ENCODE peak calls at places on chromosomes 3 and 15, in ten cellular contexts. M is tibial artery, E is cardiac fibroblast, H is coronary artery, A is IMR-90, G is cardiac muscle cell, C is A549, S is astrocyte of the spinal cord, V is esophagus squamous epithelium, X is heart right ventricle. D is an unnamed sample.

GRCh38 chr3:117101697-117102096 is 392.1 kb downstream of the TUSC7 start:
- DNase-seq in M (no peak), E (no peak), H (no peak), A (no peak), G (no peak), C (no peak), S (no peak), V (no peak), X (no peak), D (no peak)

GRCh38 chr15:57223887-57224286 is 152.4 kb upstream of the CGNL1 start:
- DNase-seq in M (no peak), E (no peak), H (no peak), A (no peak), G (no peak), C (no peak), S (no peak), V (no peak), X (no peak), D (no peak)

GRCh38 chr3:123719785-123720531 is 135.1 kb upstream of the HACD2 start:
- DNase-seq in M (peak; percentile 94), E (no peak), H (peak; percentile 87), A (no peak), G (no peak), C (no peak), S (no peak), V (no peak), X (peak; percentile 74), D (no peak)

GRCh38 chr3:26825454-26825853 is 202.9 kb downstream of the LRRC3B start:
- DNase-seq in M (no peak), E (no peak), H (no peak), A (no peak), G (no peak), C (no peak), S (no peak), V (no peak), X (no peak), D (no peak)

GRCh38 chr3:120506828-120507774 is 56.3 kb upstream of the FSTL1 start:
- DNase-seq in M (no peak), E (peak; percentile 73), H (no peak), A (peak; percentile 60), G (peak; percentile 70), C (peak; percentile 40), S (peak; percentile 61), V (no peak), X (no peak), D (peak; percentile 78)

GRCh38 chr15:64611085-64611484 is 150.7 kb downstream of the ZNF609 start:
- DNase-seq in M (no peak), E (no peak), H (no peak), A (no peak), G (no peak), C (no peak), S (no peak), V (no peak), X (no peak), D (no peak)

GRCh38 chr3:56251343-56251945 is 216.8 kb downstream of the ERC2 start:
- DNase-seq in M (no peak), E (peak; percentile 75), H (no peak), A (peak; percentile 51), G (peak; percentile 72), C (peak; percentile 19), S (peak; percentile 71), V (no peak), X (no peak), D (peak; percentile 59)

GRCh38 chr3:125083776-125084175 is 28.0 kb upstream of the HEG1 start:
- DNase-seq in M (no peak), E (no peak), H (no peak), A (no peak), G (peak; percentile 52), C (peak; percentile 21), S (peak; percentile 66), V (no peak), X (no peak), D (no peak)

GRCh38 chr15:67396109-67396508 is 124.8 kb upstream of the C15orf61 start:
- DNase-seq in M (no peak), E (no peak), H (no peak), A (no peak), G (no peak), C (no peak), S (no peak), V (no peak), X (no peak), D (no peak)

GRCh38 chr3:161576733-161577510 is 80.3 kb downstream of the OTOL1 start:
- DNase-seq in M (no peak), E (no peak), H (no peak), A (no peak), G (no peak), C (no peak), S (no peak), V (no peak), X (no peak), D (peak; percentile 45)

GRCh38 chr3:142536519-142536918 is 42.0 kb downstream of the ATR start:
- DNase-seq in M (no peak), E (no peak), H (no peak), A (no peak), G (no peak), C (no peak), S (no peak), V (no peak), X (no peak), D (no peak)

GRCh38 chr15:43911235-43911661 is 84.4 kb downstream of the WDR76 start:
- DNase-seq in M (peak; percentile 74), E (peak; percentile 98), H (no peak), A (peak; percentile 93), G (peak; percentile 93), C (peak; percentile 26), S (peak; percentile 99), V (no peak), X (no peak), D (peak; percentile 41)

GRCh38 chr3:177729939-177730700 is 532.8 kb upstream of the TBL1XR1 start:
- DNase-seq in M (peak; percentile 74), E (peak; percentile 59), H (peak; percentile 72), A (no peak), G (peak; percentile 39), C (no peak), S (peak; percentile 75), V (no peak), X (peak; percentile 41), D (no peak)

GRCh38 chr3:36843065-36844051 is 79.0 kb upstream of the DCLK3 start:
- DNase-seq in M (no peak), E (peak; percentile 33), H (no peak), A (peak; percentile 23), G (peak; percentile 30), C (peak; percentile 13), S (peak; percentile 2), V (no peak), X (no peak), D (no peak)

GRCh38 chr3:52520716-52521487 is 12.8 kb downstream of the NT5DC2 start:
- DNase-seq in M (no peak), E (no peak), H (no peak), A (no peak), G (no peak), C (no peak), S (no peak), V (no peak), X (peak; percentile 1), D (no peak)

GRCh38 chr3:141738636-141739363 is 702 bp downstream of the RNF7 start:
- DNase-seq in M (no peak), E (peak; percentile 59), H (no peak), A (peak; percentile 64), G (peak; percentile 63), C (peak; percentile 45), S (peak; percentile 63), V (no peak), X (no peak), D (peak; percentile 2)

GRCh38 chr15:37221671-37222207 is 121.4 kb upstream of the MEIS2 start:
- DNase-seq in M (no peak), E (no peak), H (no peak), A (no peak), G (no peak), C (no peak), S (no peak), V (no peak), X (no peak), D (no peak)

GRCh38 chr3:35677797-35678196 is 38.5 kb downstream of the ARPP21 start:
- DNase-seq in M (no peak), E (peak; percentile 48), H (no peak), A (no peak), G (peak; percentile 67), C (no peak), S (no peak), V (no peak), X (no peak), D (no peak)
- H3K4me3 ChIP-seq in M (no peak overlapping the region), E (no peak overlapping the region), H (no peak overlapping the region), A (no peak overlapping the region), G (no peak overlapping the region), C (no peak overlapping the region), S (no peak overlapping the region), V (no peak overlapping the region), X (no peak overlapping the region), D (no peak overlapping the region)

DNA sequence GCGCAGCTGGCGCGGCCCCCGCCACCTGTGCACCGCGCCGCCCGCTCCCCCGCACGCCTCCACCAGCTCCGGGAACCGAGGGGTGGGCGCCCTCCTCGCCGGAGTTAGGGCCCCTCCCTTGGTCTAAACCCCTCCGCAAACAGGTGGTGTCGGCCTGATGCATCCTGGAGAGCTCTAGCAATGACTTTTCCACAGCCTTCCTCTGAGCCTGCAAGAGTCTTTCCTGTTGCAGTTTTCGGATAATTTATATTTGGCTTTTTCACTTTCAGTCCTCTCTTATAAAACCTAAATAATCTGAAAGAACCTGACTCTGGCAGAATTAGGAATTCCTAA is 334 bp upstream of the IGSF11 start:
- DNase-seq in M (no peak), E (no peak), H (no peak), A (no peak), G (no peak), C (no peak), S (no peak), V (no peak), X (no peak), D (no peak)
- TF ChIP-seq CTCF in M (no peak), E (no peak), H (no peak), A (no peak), G (no peak), C (no peak), S (no peak), V (no peak), X (no peak), D (no peak)

DNA sequence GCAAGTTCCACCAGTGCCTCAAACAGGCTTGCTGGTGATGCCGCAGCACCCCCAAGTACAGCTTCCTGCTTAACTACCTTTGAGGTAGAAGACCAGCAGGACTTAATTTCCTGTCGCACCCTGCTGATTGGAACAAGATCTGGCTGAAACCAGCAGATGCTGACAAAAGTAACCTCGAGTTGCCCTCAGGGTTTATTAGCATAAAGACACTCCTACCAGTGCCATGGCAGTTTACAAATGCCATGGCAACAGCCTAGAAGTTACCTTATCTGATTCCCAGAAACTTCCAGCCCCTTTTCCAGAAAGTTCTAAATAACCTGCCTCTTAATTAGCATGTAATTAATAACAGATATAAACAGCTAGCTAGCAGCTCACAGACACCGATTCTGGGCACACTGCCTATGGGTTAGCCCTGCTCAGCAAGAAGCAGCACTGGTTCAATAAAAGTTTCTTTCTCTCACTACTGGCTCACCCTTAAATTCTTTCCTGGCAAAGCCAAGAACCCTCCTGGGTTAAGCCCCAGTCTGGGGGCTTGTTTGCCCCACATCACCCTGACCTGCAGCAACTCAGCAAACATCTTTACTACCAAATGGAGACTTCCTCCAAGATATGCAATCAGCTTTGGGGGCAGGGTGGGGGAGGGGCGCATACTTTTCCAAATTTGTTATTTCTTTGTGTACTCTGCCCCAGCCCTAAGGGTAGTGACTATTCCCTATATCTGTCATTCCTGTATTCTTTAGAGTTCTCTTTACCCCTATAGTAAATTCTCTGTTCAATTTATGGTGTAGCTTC is 54.2 kb downstream of the MAP4 start:
- DNase-seq in M (no peak), E (peak; percentile 34), H (no peak), A (no peak), G (no peak), C (no peak), S (peak; percentile 49), V (no peak), X (no peak), D (peak; percentile 74)
- H3K4me3 ChIP-seq in M (no peak overlapping the region), E (no peak overlapping the region), H (no peak overlapping the region), A (no peak overlapping the region), G (no peak overlapping the region), C (no peak overlapping the region), S (no peak overlapping the region), V (no peak overlapping the region), X (no peak overlapping the region), D (no peak overlapping the region)

GRCh38 chr3:181354140-181354539 is 357.6 kb upstream of the SOX2 start:
- DNase-seq in M (no peak), E (no peak), H (no peak), A (no peak), G (no peak), C (no peak), S (no peak), V (no peak), X (no peak), D (no peak)
- TF ChIP-seq CTCF in M (no peak), E (no peak), H (no peak), A (no peak), G (no peak), C (no peak), S (no peak), V (no peak), X (no peak), D (no peak)